ENCODE peak calls at places on chromosomes 16 and 17, in eight cellular contexts. One of them, this sample, is unnamed.

GRCh38 chr17:67528751-67529436 is 151.8 kb downstream of the PITPNC1 start:
- DNase-seq in pancreas: peak
- DNase-seq in omental fat pad: peak
- DNase-seq in vagina: peak
- DNase-seq in astrocyte of the spinal cord: peak
- DNase-seq in dorsolateral prefrontal cortex: peak
- DNase-seq in heart right ventricle: peak
- DNase-seq in CD8-positive, alpha-beta T cell: no peak
- DNase-seq in this sample: peak

GRCh38 chr16:87388818-87389134 is 3.4 kb upstream of the MAP1LC3B start:
- DNase-seq in omental fat pad: no peak
- DNase-seq in vagina: no peak
- DNase-seq in pancreas: no peak
- DNase-seq in dorsolateral prefrontal cortex: no peak
- DNase-seq in astrocyte of the spinal cord: no peak
- DNase-seq in heart right ventricle: no peak
- DNase-seq in CD8-positive, alpha-beta T cell: no peak
- DNase-seq in this sample: no peak

GRCh38 chr16:1601031-1601430 is 10.8 kb downstream of the IFT140 start:
- DNase-seq in dorsolateral prefrontal cortex: no peak
- DNase-seq in omental fat pad: no peak
- DNase-seq in heart right ventricle: no peak
- DNase-seq in astrocyte of the spinal cord: no peak
- DNase-seq in vagina: no peak
- DNase-seq in pancreas: no peak
- DNase-seq in CD8-positive, alpha-beta T cell: no peak
- DNase-seq in this sample: no peak

GRCh38 chr16:65154321-65154720 is 32.5 kb upstream of the CDH11 start:
- DNase-seq in pancreas: no peak
- DNase-seq in omental fat pad: no peak
- DNase-seq in dorsolateral prefrontal cortex: no peak
- DNase-seq in vagina: no peak
- DNase-seq in astrocyte of the spinal cord: no peak
- DNase-seq in CD8-positive, alpha-beta T cell: no peak
- DNase-seq in heart right ventricle: no peak
- DNase-seq in this sample: no peak

GRCh38 chr16:30979170-30980067 is 5.6 kb upstream of the HSD3B7 start:
- DNase-seq in omental fat pad: no peak
- DNase-seq in CD8-positive, alpha-beta T cell: no peak
- DNase-seq in vagina: no peak
- DNase-seq in astrocyte of the spinal cord: no peak
- DNase-seq in pancreas: no peak
- DNase-seq in dorsolateral prefrontal cortex: no peak
- DNase-seq in heart right ventricle: no peak
- DNase-seq in this sample: no peak

GRCh38 chr16:86126891-86127290 is 227.9 kb downstream of the IRF8 start:
- DNase-seq in pancreas: no peak
- DNase-seq in vagina: no peak
- DNase-seq in dorsolateral prefrontal cortex: no peak
- DNase-seq in astrocyte of the spinal cord: no peak
- DNase-seq in heart right ventricle: no peak
- DNase-seq in CD8-positive, alpha-beta T cell: no peak
- DNase-seq in omental fat pad: no peak
- DNase-seq in this sample: no peak

GRCh38 chr17:17613708-17614114 is 22.2 kb upstream of the PEMT start:
- DNase-seq in astrocyte of the spinal cord: peak
- DNase-seq in dorsolateral prefrontal cortex: no peak
- DNase-seq in heart right ventricle: no peak
- DNase-seq in CD8-positive, alpha-beta T cell: peak
- DNase-seq in vagina: no peak
- DNase-seq in pancreas: peak
- DNase-seq in omental fat pad: peak
- DNase-seq in this sample: no peak

GRCh38 chr17:20952183-20952582 is 90.6 kb downstream of the USP22 start:
- DNase-seq in omental fat pad: no peak
- DNase-seq in heart right ventricle: no peak
- DNase-seq in dorsolateral prefrontal cortex: no peak
- DNase-seq in CD8-positive, alpha-beta T cell: no peak
- DNase-seq in pancreas: no peak
- DNase-seq in vagina: no peak
- DNase-seq in astrocyte of the spinal cord: no peak
- DNase-seq in this sample: no peak

GRCh38 chr17:61149862-61150362 is 249.7 kb upstream of the TBX2 start:
- DNase-seq in vagina: no peak
- DNase-seq in heart right ventricle: no peak
- DNase-seq in omental fat pad: no peak
- DNase-seq in dorsolateral prefrontal cortex: no peak
- DNase-seq in CD8-positive, alpha-beta T cell: no peak
- DNase-seq in pancreas: no peak
- DNase-seq in astrocyte of the spinal cord: no peak
- DNase-seq in this sample: no peak

GRCh38 chr17:235831-236640 is 54.6 kb upstream of the DOC2B start:
- DNase-seq in CD8-positive, alpha-beta T cell: no peak
- DNase-seq in astrocyte of the spinal cord: no peak
- DNase-seq in omental fat pad: no peak
- DNase-seq in dorsolateral prefrontal cortex: no peak
- DNase-seq in heart right ventricle: no peak
- DNase-seq in pancreas: no peak
- DNase-seq in vagina: no peak
- DNase-seq in this sample: no peak

GRCh38 chr17:66632716-66633115 is 202.2 kb upstream of the CACNG5 start:
- DNase-seq in dorsolateral prefrontal cortex: no peak
- DNase-seq in CD8-positive, alpha-beta T cell: no peak
- DNase-seq in heart right ventricle: no peak
- DNase-seq in omental fat pad: no peak
- DNase-seq in astrocyte of the spinal cord: no peak
- DNase-seq in vagina: no peak
- DNase-seq in pancreas: no peak
- DNase-seq in this sample: no peak

GRCh38 chr17:56595831-56596740 is 2.6 kb downstream of the NOG start:
- DNase-seq in dorsolateral prefrontal cortex: no peak
- DNase-seq in vagina: no peak
- DNase-seq in omental fat pad: no peak
- DNase-seq in heart right ventricle: no peak
- DNase-seq in pancreas: no peak
- DNase-seq in astrocyte of the spinal cord: no peak
- DNase-seq in CD8-positive, alpha-beta T cell: no peak
- DNase-seq in this sample: no peak

GRCh38 chr17:7045492-7046126 is 1.7 kb upstream of the SLC16A11 start:
- DNase-seq in heart right ventricle: no peak
- DNase-seq in omental fat pad: no peak
- DNase-seq in vagina: no peak
- DNase-seq in CD8-positive, alpha-beta T cell: no peak
- DNase-seq in astrocyte of the spinal cord: peak
- DNase-seq in pancreas: no peak
- DNase-seq in dorsolateral prefrontal cortex: no peak
- DNase-seq in this sample: no peak

GRCh38 chr17:66337268-66337667 is 34.9 kb downstream of the PRKCA start:
- DNase-seq in CD8-positive, alpha-beta T cell: no peak
- DNase-seq in dorsolateral prefrontal cortex: no peak
- DNase-seq in omental fat pad: no peak
- DNase-seq in vagina: no peak
- DNase-seq in pancreas: no peak
- DNase-seq in astrocyte of the spinal cord: no peak
- DNase-seq in heart right ventricle: no peak
- DNase-seq in this sample: no peak

GRCh38 chr17:46772879-46773620 is 45.4 kb downstream of the WNT3 start:
- DNase-seq in dorsolateral prefrontal cortex: no peak
- DNase-seq in astrocyte of the spinal cord: no peak
- DNase-seq in heart right ventricle: no peak
- DNase-seq in vagina: no peak
- DNase-seq in pancreas: no peak
- DNase-seq in CD8-positive, alpha-beta T cell: no peak
- DNase-seq in omental fat pad: no peak
- DNase-seq in this sample: no peak

GRCh38 chr16:2682209-2683021 is at the start of gene KCTD5:
- DNase-seq in CD8-positive, alpha-beta T cell: peak
- DNase-seq in vagina: peak
- DNase-seq in omental fat pad: peak
- DNase-seq in astrocyte of the spinal cord: peak
- DNase-seq in pancreas: peak
- DNase-seq in dorsolateral prefrontal cortex: peak
- DNase-seq in heart right ventricle: peak
- DNase-seq in this sample: peak

GRCh38 chr17:20206068-20206467 is 196.9 kb downstream of the SPECC1 start:
- DNase-seq in heart right ventricle: no peak
- DNase-seq in astrocyte of the spinal cord: peak
- DNase-seq in CD8-positive, alpha-beta T cell: no peak
- DNase-seq in dorsolateral prefrontal cortex: no peak
- DNase-seq in pancreas: peak
- DNase-seq in vagina: no peak
- DNase-seq in omental fat pad: no peak
- DNase-seq in this sample: no peak

GRCh38 chr17:5707482-5707881 is 123.2 kb upstream of the NLRP1 start:
- DNase-seq in dorsolateral prefrontal cortex: no peak
- DNase-seq in heart right ventricle: no peak
- DNase-seq in vagina: no peak
- DNase-seq in astrocyte of the spinal cord: no peak
- DNase-seq in omental fat pad: no peak
- DNase-seq in pancreas: no peak
- DNase-seq in CD8-positive, alpha-beta T cell: no peak
- DNase-seq in this sample: peak

GRCh38 chr17:5706835-5707234 is 122.5 kb upstream of the NLRP1 start:
- DNase-seq in CD8-positive, alpha-beta T cell: peak
- DNase-seq in vagina: no peak
- DNase-seq in pancreas: peak
- DNase-seq in dorsolateral prefrontal cortex: peak
- DNase-seq in heart right ventricle: peak
- DNase-seq in omental fat pad: no peak
- DNase-seq in astrocyte of the spinal cord: peak
- DNase-seq in this sample: peak

GRCh38 chr17:5703736-5704135 is 119.4 kb upstream of the NLRP1 start:
- DNase-seq in vagina: no peak
- DNase-seq in heart right ventricle: no peak
- DNase-seq in CD8-positive, alpha-beta T cell: no peak
- DNase-seq in pancreas: no peak
- DNase-seq in astrocyte of the spinal cord: no peak
- DNase-seq in dorsolateral prefrontal cortex: no peak
- DNase-seq in omental fat pad: no peak
- DNase-seq in this sample: peak

GRCh38 chr17:5705876-5706420 is 121.6 kb upstream of the NLRP1 start:
- DNase-seq in pancreas: no peak
- DNase-seq in astrocyte of the spinal cord: no peak
- DNase-seq in CD8-positive, alpha-beta T cell: no peak
- DNase-seq in omental fat pad: no peak
- DNase-seq in dorsolateral prefrontal cortex: no peak
- DNase-seq in heart right ventricle: no peak
- DNase-seq in vagina: no peak
- DNase-seq in this sample: peak

GRCh38 chr17:5705081-5705875 is 121.0 kb upstream of the NLRP1 start:
- DNase-seq in CD8-positive, alpha-beta T cell: no peak
- DNase-seq in omental fat pad: no peak
- DNase-seq in heart right ventricle: no peak
- DNase-seq in dorsolateral prefrontal cortex: no peak
- DNase-seq in pancreas: no peak
- DNase-seq in astrocyte of the spinal cord: no peak
- DNase-seq in vagina: no peak
- DNase-seq in this sample: peak
- TF ChIP-seq CTCF in CD8-positive, alpha-beta T cell: no peak
- TF ChIP-seq CTCF in omental fat pad: no peak
- TF ChIP-seq CTCF in heart right ventricle: no peak
- TF ChIP-seq CTCF in dorsolateral prefrontal cortex: peak
- TF ChIP-seq CTCF in pancreas: no peak
- TF ChIP-seq CTCF in astrocyte of the spinal cord: peak
- TF ChIP-seq CTCF in vagina: no peak
- TF ChIP-seq CTCF in this sample: peak

GRCh38 chr16:46748775-46749705 is 896 bp upstream of the MYLK3 start:
- DNase-seq in dorsolateral prefrontal cortex: no peak
- DNase-seq in omental fat pad: no peak
- DNase-seq in astrocyte of the spinal cord: no peak
- DNase-seq in CD8-positive, alpha-beta T cell: no peak
- DNase-seq in pancreas: no peak
- DNase-seq in heart right ventricle: peak
- DNase-seq in vagina: no peak
- DNase-seq in this sample: no peak
- TF ChIP-seq CTCF in dorsolateral prefrontal cortex: no peak
- TF ChIP-seq CTCF in omental fat pad: no peak
- TF ChIP-seq CTCF in astrocyte of the spinal cord: no peak
- TF ChIP-seq CTCF in CD8-positive, alpha-beta T cell: no peak
- TF ChIP-seq CTCF in pancreas: no peak
- TF ChIP-seq CTCF in heart right ventricle: no peak
- TF ChIP-seq CTCF in vagina: no peak
- TF ChIP-seq CTCF in this sample: no peak

DNA sequence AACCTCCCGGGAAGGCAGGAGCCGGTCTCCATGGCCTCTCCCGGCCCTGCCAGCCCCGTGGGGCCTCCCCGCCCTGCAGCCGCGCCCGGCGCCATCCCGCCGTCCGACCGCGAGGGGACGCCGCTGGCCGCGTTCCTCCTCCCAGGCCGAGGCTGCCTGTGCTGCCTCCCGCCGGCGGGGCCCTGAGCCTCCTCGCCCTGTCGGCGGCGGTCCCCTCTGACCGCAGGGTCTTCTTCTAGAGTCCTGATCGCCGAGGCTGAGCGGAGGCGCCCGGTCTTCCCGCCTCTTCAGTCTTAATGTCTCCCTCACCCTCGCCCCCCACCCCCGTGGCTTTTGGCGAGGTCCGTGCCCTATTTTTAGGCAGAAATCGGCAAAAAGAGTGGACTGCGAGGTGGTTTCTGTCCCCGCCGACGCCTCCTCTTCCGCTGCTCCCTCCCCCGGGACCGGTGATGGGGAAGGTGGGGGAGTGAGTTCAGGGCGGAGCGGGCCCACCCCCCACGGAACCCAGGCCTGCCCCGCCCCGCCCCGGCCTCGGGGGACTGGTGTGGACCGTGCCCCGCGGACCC is 794 bp upstream of the CPNE7 start:
- DNase-seq in pancreas: no peak
- DNase-seq in dorsolateral prefrontal cortex: no peak
- DNase-seq in omental fat pad: no peak
- DNase-seq in CD8-positive, alpha-beta T cell: no peak
- DNase-seq in heart right ventricle: peak
- DNase-seq in vagina: no peak
- DNase-seq in astrocyte of the spinal cord: peak
- DNase-seq in this sample: no peak
- TF ChIP-seq CTCF in pancreas: peak
- TF ChIP-seq CTCF in dorsolateral prefrontal cortex: peak
- TF ChIP-seq CTCF in omental fat pad: no peak
- TF ChIP-seq CTCF in CD8-positive, alpha-beta T cell: no peak
- TF ChIP-seq CTCF in heart right ventricle: peak
- TF ChIP-seq CTCF in vagina: no peak
- TF ChIP-seq CTCF in astrocyte of the spinal cord: peak
- TF ChIP-seq CTCF in this sample: peak

DNA sequence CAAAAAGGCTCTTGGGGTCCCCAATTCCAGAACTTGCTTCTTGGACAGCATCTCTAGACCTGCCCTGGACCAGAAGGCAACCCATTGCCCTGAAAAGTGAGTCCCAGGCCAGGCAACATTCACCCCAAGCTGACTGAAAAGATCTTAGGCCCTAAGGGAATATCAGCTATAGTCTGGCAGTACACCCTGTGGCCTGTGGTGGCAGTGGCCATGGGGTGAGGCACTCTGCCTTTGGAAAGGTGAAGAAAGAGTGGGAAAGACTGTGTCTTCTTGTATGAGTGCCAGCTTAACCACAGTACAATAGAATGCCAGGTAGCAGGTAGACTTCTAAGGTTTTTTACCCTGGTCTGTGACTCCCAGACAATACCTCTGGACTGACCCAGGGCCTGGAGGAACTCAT is 564.5 kb downstream of the CDH8 start:
- DNase-seq in astrocyte of the spinal cord: no peak
- DNase-seq in dorsolateral prefrontal cortex: no peak
- DNase-seq in vagina: no peak
- DNase-seq in omental fat pad: no peak
- DNase-seq in CD8-positive, alpha-beta T cell: no peak
- DNase-seq in pancreas: no peak
- DNase-seq in heart right ventricle: no peak
- DNase-seq in this sample: no peak
- TF ChIP-seq CTCF in astrocyte of the spinal cord: no peak
- TF ChIP-seq CTCF in dorsolateral prefrontal cortex: no peak
- TF ChIP-seq CTCF in vagina: no peak
- TF ChIP-seq CTCF in omental fat pad: no peak
- TF ChIP-seq CTCF in CD8-positive, alpha-beta T cell: no peak
- TF ChIP-seq CTCF in pancreas: no peak
- TF ChIP-seq CTCF in heart right ventricle: no peak
- TF ChIP-seq CTCF in this sample: no peak

GRCh38 chr16:11315499-11315898 is 29.8 kb upstream of the RMI2 start:
- DNase-seq in dorsolateral prefrontal cortex: no peak
- DNase-seq in astrocyte of the spinal cord: peak
- DNase-seq in CD8-positive, alpha-beta T cell: no peak
- DNase-seq in heart right ventricle: no peak
- DNase-seq in vagina: no peak
- DNase-seq in omental fat pad: no peak
- DNase-seq in pancreas: no peak
- DNase-seq in this sample: no peak
- TF ChIP-seq CTCF in dorsolateral prefrontal cortex: no peak
- TF ChIP-seq CTCF in astrocyte of the spinal cord: peak
- TF ChIP-seq CTCF in CD8-positive, alpha-beta T cell: no peak
- TF ChIP-seq CTCF in heart right ventricle: no peak
- TF ChIP-seq CTCF in vagina: no peak
- TF ChIP-seq CTCF in omental fat pad: no peak
- TF ChIP-seq CTCF in pancreas: no peak
- TF ChIP-seq CTCF in this sample: peak